ENCODE peak calls at places on chromosomes 5 and 9, in five cellular contexts. L is foreskin keratinocyte, X is mesendoderm, H is A673, N is neural progenitor cell. E is an unnamed sample.

GRCh38 chr9:13095056-13095455 is 184.4 kb downstream of the MPDZ start:
- DNase-seq in L (no peak), X (no peak), H (no peak), N (no peak), E (no peak)

GRCh38 chr9:86487222-86487841 is 133.1 kb upstream of the TUT7 start:
- DNase-seq in L (no peak), X (peak), H (peak), N (peak), E (peak)

GRCh38 chr5:113378486-113378885 is 56.3 kb downstream of the TSSK1B start:
- DNase-seq in L (no peak), X (no peak), H (no peak), N (no peak), E (no peak)

GRCh38 chr5:65722575-65723424 is 795 bp downstream of the NLN start:
- DNase-seq in L (peak), X (peak), H (peak), N (peak), E (no peak)

GRCh38 chr9:121914604-121915303 is 178.4 kb downstream of the TTLL11 start:
- DNase-seq in L (no peak), X (no peak), H (peak), N (no peak), E (no peak)

GRCh38 chr9:94096819-94097577 is 12.7 kb downstream of the PTPDC1 start:
- DNase-seq in L (peak), X (no peak), H (no peak), N (no peak), E (no peak)

GRCh38 chr9:14331120-14331519 is 17.2 kb upstream of the NFIB start:
- DNase-seq in L (no peak), X (no peak), H (no peak), N (no peak), E (no peak)

GRCh38 chr5:178388381-178389030 is 155.9 kb upstream of the PHYKPL start:
- DNase-seq in L (no peak), X (peak), H (no peak), N (no peak), E (peak)

GRCh38 chr5:1736889-1737711 is 62.5 kb downstream of the MRPL36 start:
- DNase-seq in L (no peak), X (peak), H (no peak), N (no peak), E (no peak)

GRCh38 chr5:82975812-82976211 is 101.4 kb downstream of the TMEM167A start:
- DNase-seq in L (peak), X (no peak), H (no peak), N (no peak), E (no peak)

GRCh38 chr5:157106668-157107461 is 2.0 kb downstream of the HAVCR2 start:
- DNase-seq in L (no peak), X (no peak), H (no peak), N (no peak), E (no peak)

GRCh38 chr5:108212775-108213346 is 169.0 kb downstream of the FBXL17 start:
- DNase-seq in L (no peak), X (peak), H (peak), N (peak), E (peak)

GRCh38 chr9:21994996-21995651 is 533 bp downstream of the CDKN2B-AS1 start:
- DNase-seq in L (no peak), X (peak), H (no peak), N (peak), E (peak)

GRCh38 chr9:69120380-69121154 is 53.5 kb upstream of the TJP2 start:
- DNase-seq in L (peak), X (peak), H (no peak), N (peak), E (peak)

GRCh38 chr9:133853331-133853730 is 115.2 kb upstream of the SARDH start:
- DNase-seq in L (no peak), X (no peak), H (no peak), N (no peak), E (no peak)

GRCh38 chr5:175493726-175494125 is 15.4 kb downstream of the SFXN1 start:
- DNase-seq in L (no peak), X (no peak), H (no peak), N (no peak), E (no peak)

GRCh38 chr9:8924529-8924928 is 1125.0 kb upstream of the DMAC1 start:
- DNase-seq in L (no peak), X (no peak), H (no peak), N (no peak), E (no peak)

GRCh38 chr5:170511550-170511949 is 7.7 kb downstream of the KCNIP1 start:
- DNase-seq in L (no peak), X (no peak), H (no peak), N (no peak), E (no peak)

GRCh38 chr9:36424289-36425055 is 24.4 kb upstream of the RNF38 start:
- DNase-seq in L (no peak), X (no peak), H (no peak), N (no peak), E (no peak)

GRCh38 chr5:179610109-179610902 is 13.2 kb downstream of the HNRNPH1 start:
- DNase-seq in L (no peak), X (no peak), H (no peak), N (no peak), E (no peak)

GRCh38 chr5:147464211-147464610 is 45.7 kb downstream of the DPYSL3 start:
- DNase-seq in L (no peak), X (peak), H (peak), N (peak), E (peak)

GRCh38 chr5:134594797-134595457 is 37.7 kb downstream of the SAR1B start:
- DNase-seq in L (no peak), X (no peak), H (peak), N (no peak), E (no peak)

GRCh38 chr5:51381801-51382507 is 1.3 kb upstream of the ISL1 start:
- DNase-seq in L (peak), X (peak), H (no peak), N (no peak), E (no peak)

GRCh38 chr5:87499478-87500410 is 87.0 kb upstream of the CCNH start:
- DNase-seq in L (no peak), X (no peak), H (no peak), N (no peak), E (no peak)

GRCh38 chr5:164475339-164475977 is 970.0 kb downstream of the MAT2B start:
- DNase-seq in L (no peak), X (peak), H (peak), N (peak), E (peak)

GRCh38 chr9:95399261-95399660 is 81.8 kb upstream of the FANCC start:
- DNase-seq in L (no peak), X (no peak), H (no peak), N (no peak), E (no peak)

GRCh38 chr5:89847743-89848142 is 561.8 kb downstream of the CETN3 start:
- DNase-seq in L (peak), X (no peak), H (peak), N (no peak), E (no peak)

GRCh38 chr5:76547242-76547890 is 75.8 kb downstream of the F2RL2 start:
- DNase-seq in L (no peak), X (no peak), H (peak), N (no peak), E (peak)

GRCh38 chr9:119117409-119117808 is 251.8 kb downstream of the BRINP1 start:
- DNase-seq in L (no peak), X (no peak), H (no peak), N (no peak), E (no peak)

GRCh38 chr5:112923148-112923917 is 1.3 kb upstream of the REEP5 start:
- DNase-seq in L (no peak), X (peak), H (no peak), N (no peak), E (no peak)

GRCh38 chr9:121156263-121156731 is 45.4 kb downstream of the RAB14 start:
- DNase-seq in L (peak), X (no peak), H (no peak), N (no peak), E (no peak)

GRCh38 chr5:59361454-59361853 is 532.1 kb downstream of the PDE4D start:
- DNase-seq in L (no peak), X (no peak), H (no peak), N (no peak), E (no peak)

GRCh38 chr9:105385372-105385985 is 62.4 kb upstream of the FSD1L start:
- DNase-seq in L (peak), X (no peak), H (no peak), N (no peak), E (no peak)

GRCh38 chr9:114112778-114113585 is 13.9 kb upstream of the KIF12 start:
- DNase-seq in L (no peak), X (no peak), H (peak), N (no peak), E (peak)

GRCh38 chr5:40960027-40960426 is 50.7 kb downstream of the C7 start:
- DNase-seq in L (no peak), X (no peak), H (no peak), N (no peak), E (no peak)

GRCh38 chr5:38758774-38759423 is 86.9 kb upstream of the OSMR start:
- DNase-seq in L (no peak), X (no peak), H (no peak), N (no peak), E (peak)

GRCh38 chr9:19914044-19914443 is 125.2 kb upstream of the SLC24A2 start:
- DNase-seq in L (no peak), X (no peak), H (no peak), N (no peak), E (no peak)

GRCh38 chr5:79774171-79774854 is 84.7 kb downstream of the CMYA5 start:
- DNase-seq in L (no peak), X (peak), H (peak), N (peak), E (peak)

GRCh38 chr9:112433715-112434392 is 52.8 kb upstream of the KIAA1958 start:
- DNase-seq in L (no peak), X (no peak), H (no peak), N (no peak), E (no peak)

GRCh38 chr9:112434487-112434886 is 52.1 kb upstream of the KIAA1958 start:
- DNase-seq in L (no peak), X (no peak), H (no peak), N (no peak), E (no peak)

DNA sequence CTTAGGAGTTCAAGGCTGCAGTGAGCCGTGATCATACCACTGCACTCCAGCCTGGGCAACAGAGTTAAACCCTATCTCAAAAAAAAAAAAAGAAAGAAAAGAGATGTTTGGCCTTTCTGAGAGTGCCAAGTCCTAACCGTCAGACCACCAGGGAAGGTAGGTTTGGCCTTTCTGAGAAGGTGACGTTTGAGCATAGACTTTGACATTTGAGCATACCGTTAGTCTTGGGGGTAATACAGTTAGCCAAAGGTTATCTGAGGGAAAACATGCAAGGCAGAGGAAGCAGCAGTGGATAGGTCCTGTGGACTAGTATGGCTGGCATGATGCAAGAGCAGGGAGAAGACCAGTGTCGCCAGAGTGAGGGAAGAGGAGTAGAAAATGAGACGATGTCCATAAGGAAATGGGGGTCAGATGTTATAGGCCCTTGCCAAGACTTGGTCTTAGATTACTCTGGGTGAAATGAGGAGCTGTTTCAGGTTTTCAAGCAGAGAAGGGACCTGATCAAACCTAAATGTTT is 50.2 kb downstream of the HSDL2 start:
- DNase-seq in L (no peak), X (no peak), H (no peak), N (no peak), E (no peak)
- H3K27ac ChIP-seq in L (no peak), X (no peak), H (no peak), N (no peak), E (no peak)

GRCh38 chr9:91116711-91117110 is 245.0 kb downstream of the AUH start:
- DNase-seq in L (no peak), X (no peak), H (no peak), N (no peak), E (no peak)
- H3K27ac ChIP-seq in L (no peak), X (no peak), H (no peak), N (no peak), E (no peak)

DNA sequence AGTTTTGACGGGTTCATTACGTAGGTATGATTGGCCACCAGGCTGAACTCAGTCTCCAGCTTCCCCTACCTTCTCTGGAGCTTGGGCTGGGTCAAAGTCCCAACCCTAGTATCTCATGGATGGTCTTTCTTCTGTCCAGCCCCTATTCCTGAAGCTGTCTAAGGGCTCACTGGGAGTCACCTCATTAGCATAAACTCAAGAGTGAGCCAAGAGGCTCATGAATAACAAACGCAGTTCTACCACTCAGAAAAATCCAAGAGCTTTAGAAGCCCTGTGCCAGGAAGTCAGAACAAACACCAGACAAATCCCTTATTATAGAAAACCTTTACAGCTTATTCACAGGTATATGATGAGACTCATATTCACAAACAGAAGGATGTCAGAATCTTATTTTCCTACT is 180.3 kb upstream of the NFIL3 start:
- DNase-seq in L (no peak), X (no peak), H (no peak), N (no peak), E (no peak)
- H3K27ac ChIP-seq in L (no peak), X (no peak), H (no peak), N (no peak), E (no peak)

GRCh38 chr9:34522971-34523797 is at the start of gene ENHO:
- DNase-seq in L (peak), X (peak), H (peak), N (peak), E (peak)
- H3K27ac ChIP-seq in L (no peak), X (no peak), H (no peak), N (no peak), E (no peak)

GRCh38 chr5:95720094-95720793 is 10.9 kb upstream of the RHOBTB3 start:
- DNase-seq in L (no peak), X (no peak), H (no peak), N (no peak), E (no peak)
- H3K27ac ChIP-seq in L (no peak), X (no peak), H (no peak), N (no peak), E (peak)

GRCh38 chr9:136472640-136473353 is 10.0 kb downstream of the SEC16A start:
- DNase-seq in L (no peak), X (no peak), H (no peak), N (no peak), E (no peak)
- H3K27ac ChIP-seq in L (no peak), X (no peak), H (no peak), N (no peak), E (no peak)